ENCODE peak calls at places on chromosomes 7 and 10, in six cellular contexts. H is GM19239; G is D341Med; Z is NCI-H1092; M is stimulated activated CD4-positive, alpha-beta T cell treated with anti-CD3 and anti-CD28 coated beads, Interleukin-12 subunit alpha, Interleukin-12 subunit beta, amount 100 ng/mL, for 48 hours; O is PC-3. K is an unnamed sample.

GRCh38 chr10:59448616-59449015 is 86.3 kb upstream of the FAM13C start:
- DNase-seq in H (no peak), G (no peak), Z (no peak), M (no peak), O (no peak), K (no peak)

GRCh38 chr7:74454059-74454947 is 597 bp downstream of the GTF2IRD1 start:
- DNase-seq in H (no peak), G (peak; percentile 64), Z (no peak), M (no peak), O (no peak), K (no peak)

GRCh38 chr10:89221919-89222318 is 14.8 kb upstream of the CH25H start:
- DNase-seq in H (no peak), G (no peak), Z (no peak), M (no peak), O (no peak), K (no peak)

GRCh38 chr7:105599551-105599950 is 18.3 kb upstream of the EFCAB10 start:
- DNase-seq in H (no peak), G (no peak), Z (no peak), M (no peak), O (no peak), K (no peak)

GRCh38 chr10:21929070-21929469 is 74.5 kb downstream of the DNAJC1 start:
- DNase-seq in H (no peak), G (no peak), Z (no peak), M (no peak), O (peak; percentile 40), K (no peak)

GRCh38 chr7:134327896-134328295 is 11.2 kb upstream of the SLC35B4 start:
- DNase-seq in H (peak; percentile 31), G (peak; percentile 63), Z (peak; percentile 40), M (peak; percentile 33), O (peak; percentile 65), K (peak; percentile 50)

GRCh38 chr7:98711945-98712344 is 94.9 kb downstream of the NPTX2 start:
- DNase-seq in H (no peak), G (no peak), Z (no peak), M (no peak), O (no peak), K (no peak)

GRCh38 chr10:103759100-103759781 is 96.1 kb downstream of the SH3PXD2A start:
- DNase-seq in H (no peak), G (no peak), Z (no peak), M (no peak), O (peak; percentile 52), K (peak; percentile 59)

GRCh38 chr10:128360783-128361182 is 234.6 kb upstream of the MKI67 start:
- DNase-seq in H (no peak), G (no peak), Z (no peak), M (no peak), O (no peak), K (no peak)

GRCh38 chr10:96667401-96667800 is 52.9 kb downstream of the PIK3AP1 start:
- DNase-seq in H (no peak), G (no peak), Z (no peak), M (no peak), O (no peak), K (no peak)

GRCh38 chr7:6226194-6226799 is 46.1 kb downstream of the CYTH3 start:
- DNase-seq in H (no peak), G (no peak), Z (no peak), M (no peak), O (no peak), K (peak; percentile 35)

GRCh38 chr10:116974442-116975005 is 30.5 kb downstream of the SHTN1 start:
- DNase-seq in H (no peak), G (no peak), Z (peak; percentile 0), M (no peak), O (peak; percentile 88), K (peak; percentile 24)

GRCh38 chr10:80154978-80155695 is 22.6 kb downstream of the PLAC9 start:
- DNase-seq in H (no peak), G (no peak), Z (no peak), M (no peak), O (peak; percentile 97), K (peak; percentile 23)

GRCh38 chr10:110681023-110681681 is 37.0 kb downstream of the RBM20 start:
- DNase-seq in H (no peak), G (peak; percentile 70), Z (peak; percentile 30), M (peak; percentile 25), O (peak; percentile 37), K (peak; percentile 38)

GRCh38 chr7:27277628-27278027 is 35.0 kb downstream of the EVX1 start:
- DNase-seq in H (no peak), G (no peak), Z (no peak), M (no peak), O (peak; percentile 83), K (peak; percentile 61)

GRCh38 chr7:43113622-43114450 is 1.4 kb downstream of the HECW1 start:
- DNase-seq in H (no peak), G (no peak), Z (no peak), M (no peak), O (no peak), K (no peak)

GRCh38 chr7:1889556-1890181 is 219.6 kb downstream of the ELFN1 start:
- DNase-seq in H (no peak), G (no peak), Z (no peak), M (no peak), O (peak; percentile 3), K (no peak)

GRCh38 chr7:43439631-43440401 is 143.1 kb upstream of the STK17A start:
- DNase-seq in H (peak; percentile 85), G (peak; percentile 82), Z (no peak), M (peak; percentile 50), O (peak; percentile 68), K (peak; percentile 61)

GRCh38 chr10:77592510-77592909 is 45.1 kb downstream of the KCNMA1 start:
- DNase-seq in H (no peak), G (no peak), Z (no peak), M (no peak), O (no peak), K (no peak)

GRCh38 chr7:73668103-73668937 is 689 bp downstream of the VPS37D start:
- DNase-seq in H (no peak), G (peak; percentile 81), Z (no peak), M (no peak), O (no peak), K (peak; percentile 43)

GRCh38 chr10:3452683-3453388 is 280.3 kb upstream of the PITRM1 start:
- DNase-seq in H (no peak), G (no peak), Z (no peak), M (no peak), O (peak; percentile 38), K (peak; percentile 76)

K was measured in kidney tubule cell.